ENCODE peak calls at places on chromosomes 1 and 21, in five cellular contexts. M is CD4-positive, alpha-beta T cell; D is mucosa of descending colon; N is activated CD4-positive, CD25-positive, alpha-beta regulatory T cell treated with anti-CD3 and anti-CD28 coated beads, Interleukin-2, amount 50 U/mL, for 24 hours; S is memory B cell. R is an unnamed sample.
A peak's percentile ranks its signal among the peaks of the same experiment; 100 is the strongest.

GRCh38 chr1:149949911-149950310 is 13.2 kb upstream of the MTMR11 start:
- ATAC-seq in M (no peak), D (no peak), N (no peak), S (no peak), R (no peak)

GRCh38 chr1:23100074-23100748 is 68.4 kb downstream of the LUZP1 start:
- ATAC-seq in S (no peak), N (peak; percentile 32), D (peak; percentile 24), M (peak; percentile 54), R (peak; percentile 33)

GRCh38 chr1:36087233-36088123 is 1.2 kb upstream of the ADPRS start:
- ATAC-seq in M (no peak), D (no peak), S (no peak), N (no peak), R (no peak)

GRCh38 chr1:168766568-168766967 is 37.6 kb upstream of the DPT start:
- ATAC-seq in M (no peak), D (no peak), N (no peak), S (no peak), R (no peak)

GRCh38 chr21:44332383-44332782 is 6.8 kb downstream of the CFAP410 start:
- ATAC-seq in S (no peak), M (no peak), D (no peak), N (no peak), R (no peak)

GRCh38 chr1:11059166-11059989 is 440 bp downstream of the SRM start:
- ATAC-seq in S (peak; percentile 23), M (no peak), D (peak; percentile 8), N (peak; percentile 8), R (peak; percentile 22)

GRCh38 chr1:209875510-209875909 is 47.7 kb downstream of the UTP25 start:
- ATAC-seq in S (no peak), D (peak; percentile 37), N (no peak), M (no peak), R (no peak)

GRCh38 chr1:10815863-10816195 is 19.4 kb upstream of the CASZ1 start:
- ATAC-seq in M (no peak), N (no peak), S (no peak), D (peak; percentile 60), R (no peak)

GRCh38 chr21:37182222-37182621 is 84.9 kb downstream of the VPS26C start:
- ATAC-seq in D (no peak), M (no peak), N (no peak), S (no peak), R (peak; percentile 37)

GRCh38 chr1:17881761-17882160 is 126.6 kb downstream of the ACTL8 start:
- ATAC-seq in S (no peak), M (no peak), N (no peak), D (no peak), R (no peak)

GRCh38 chr1:212597495-212597894 is 11.1 kb upstream of the ATF3 start:
- ATAC-seq in S (no peak), N (no peak), M (no peak), D (peak; percentile 31), R (no peak)

R was measured in esophagus mucosa.